ENCODE peak calls at places on chromosomes 16 and 17, in nine cellular contexts. E is right lobe of liver, D is pancreas, S is AG09309, A is endothelial cell, B is cardiac fibroblast, N is lower lobe of right lung, C is Peyer's patch, U is transverse colon. L is an unnamed sample.

GRCh38 chr17:9259419-9259818 is 238.1 kb downstream of the NTN1 start:
- DNase-seq in A (no peak), E (peak; percentile 61), B (no peak), C (no peak), U (no peak), S (no peak), N (no peak), D (no peak), L (no peak)

GRCh38 chr16:86490859-86491642 is 19.3 kb upstream of the FOXF1 start:
- DNase-seq in C (no peak), A (no peak), E (no peak), S (no peak), U (no peak), B (no peak), D (no peak), N (no peak), L (no peak)

GRCh38 chr17:49670641-49671040 is 7.3 kb downstream of the SPOP start:
- DNase-seq in E (no peak), U (no peak), C (no peak), N (no peak), B (no peak), D (no peak), S (no peak), A (no peak), L (no peak)

GRCh38 chr17:7323731-7324437 is 5.3 kb downstream of the NEURL4 start:
- DNase-seq in S (no peak), B (peak; percentile 48), C (peak; percentile 76), A (peak; percentile 82), E (no peak), U (peak; percentile 65), D (peak; percentile 86), N (peak; percentile 75), L (peak; percentile 77)

GRCh38 chr17:72110953-72111339 is 9.9 kb upstream of the SOX9 start:
- DNase-seq in U (peak; percentile 35), D (no peak), B (no peak), E (no peak), S (no peak), C (no peak), A (no peak), N (no peak), L (no peak)

GRCh38 chr17:27346228-27346899 is 52.5 kb downstream of the WSB1 start:
- DNase-seq in E (no peak), S (no peak), B (no peak), N (no peak), A (no peak), C (no peak), U (no peak), D (no peak), L (no peak)

GRCh38 chr17:62902573-62903229 is 63.3 kb upstream of the TANC2 start:
- DNase-seq in A (no peak), C (no peak), E (no peak), N (no peak), D (no peak), U (no peak), S (no peak), B (no peak), L (no peak)

GRCh38 chr17:46976626-46977270 is 2.3 kb downstream of the RPRML start:
- DNase-seq in A (no peak), U (no peak), E (no peak), N (no peak), C (no peak), D (no peak), B (no peak), S (no peak), L (no peak)

GRCh38 chr17:82120148-82120547 is 22.1 kb upstream of the FASN start:
- DNase-seq in S (peak; percentile 24), C (no peak), B (peak; percentile 32), E (no peak), D (no peak), U (no peak), A (no peak), N (no peak), L (no peak)

GRCh38 chr16:2035431-2036199 is 8.9 kb downstream of the NHERF2 start:
- DNase-seq in E (peak; percentile 85), D (no peak), N (peak; percentile 89), C (no peak), U (peak; percentile 43), S (peak; percentile 57), A (no peak), B (peak; percentile 88), L (no peak)

GRCh38 chr17:44522883-44523671 is 19.9 kb upstream of the GPATCH8 start:
- DNase-seq in D (peak; percentile 84), C (peak; percentile 72), U (peak; percentile 77), A (peak; percentile 77), E (peak; percentile 72), B (peak; percentile 83), S (no peak), N (peak; percentile 81), L (peak; percentile 34)

GRCh38 chr16:1762196-1762878 is 9.0 kb downstream of the NME3 start:
- DNase-seq in S (no peak), B (no peak), D (peak; percentile 53), A (no peak), E (no peak), N (no peak), C (no peak), U (no peak), L (no peak)

GRCh38 chr17:19265755-19266154 is 28.6 kb downstream of the EPN2 start:
- DNase-seq in S (no peak), E (no peak), C (no peak), A (no peak), N (no peak), U (no peak), B (no peak), D (no peak), L (no peak)

GRCh38 chr16:53576228-53576627 is 73.2 kb upstream of the AKTIP start:
- DNase-seq in S (no peak), N (no peak), B (no peak), A (no peak), D (no peak), U (no peak), E (no peak), C (no peak), L (no peak)

GRCh38 chr16:74226361-74226979 is 70.1 kb upstream of the PSMD7 start:
- DNase-seq in U (no peak), D (no peak), N (no peak), E (no peak), C (no peak), A (no peak), B (peak; percentile 36), S (no peak), L (no peak)

GRCh38 chr16:807345-808251 is 7.1 kb upstream of the GNG13 start:
- DNase-seq in C (peak; percentile 94), S (peak; percentile 50), U (peak; percentile 96), N (peak; percentile 96), A (peak; percentile 94), B (peak; percentile 92), E (peak; percentile 95), D (peak; percentile 96), L (peak; percentile 72)

GRCh38 chr16:89365044-89365467 is 125.3 kb downstream of the ANKRD11 start:
- DNase-seq in D (peak; percentile 39), C (no peak), N (no peak), B (peak; percentile 91), S (peak; percentile 28), E (no peak), U (no peak), A (no peak), L (no peak)

GRCh38 chr17:73600103-73600871 is 44.0 kb downstream of the SDK2 start:
- DNase-seq in N (no peak), A (no peak), E (no peak), D (no peak), U (no peak), S (no peak), C (no peak), B (no peak), L (no peak)

GRCh38 chr16:728890-729744 is 2.2 kb downstream of the HAGHL start:
- DNase-seq in D (peak; percentile 58), B (no peak), S (no peak), C (no peak), U (no peak), N (no peak), A (no peak), E (no peak), L (no peak)

GRCh38 chr17:75238684-75239191 is 22.7 kb downstream of the GGA3 start:
- DNase-seq in S (no peak), C (peak; percentile 68), E (peak; percentile 54), A (peak; percentile 70), N (no peak), U (peak; percentile 61), B (peak; percentile 73), D (peak; percentile 74), L (peak; percentile 50)

GRCh38 chr16:88069397-88070168 is 118.3 kb downstream of the BANP start:
- DNase-seq in U (peak; percentile 83), B (no peak), C (peak; percentile 39), E (no peak), N (peak; percentile 30), D (no peak), S (no peak), A (no peak), L (no peak)

DNA sequence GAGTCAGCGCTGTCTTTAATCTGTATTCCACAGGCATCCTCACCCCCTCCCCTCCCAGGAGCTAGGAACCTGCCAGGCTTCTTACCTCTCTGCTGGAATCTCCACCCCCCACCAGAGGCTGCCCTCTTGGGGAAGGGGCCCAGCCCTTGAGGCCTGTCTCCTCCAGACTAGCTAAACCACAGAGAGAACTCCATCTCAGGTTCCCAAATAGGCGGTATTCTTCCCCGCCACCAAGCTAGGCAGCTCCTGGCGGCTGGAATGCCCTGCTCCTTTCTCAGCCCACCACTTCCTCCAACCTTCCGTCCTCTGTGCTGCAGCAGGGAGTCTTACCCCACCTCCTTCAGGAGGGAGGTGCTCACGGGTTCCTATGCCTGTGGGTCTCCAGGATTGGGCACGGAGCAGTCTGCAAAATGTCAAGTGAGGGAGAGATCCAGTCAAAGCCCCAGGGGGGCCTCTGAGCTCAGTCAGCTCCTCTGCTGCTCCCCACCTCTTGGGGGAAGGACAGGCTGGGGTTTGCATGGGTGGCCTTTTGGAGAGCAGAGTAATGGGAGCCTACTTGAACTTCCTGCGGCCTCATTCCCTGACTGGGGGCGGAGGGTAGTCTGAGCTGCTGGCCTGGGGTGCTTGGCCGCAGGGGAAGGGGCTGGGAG is 55.7 kb downstream of the SREBF1 start:
- DNase-seq in U (peak; percentile 16), B (no peak), C (no peak), A (peak; percentile 60), N (no peak), E (no peak), D (no peak), S (no peak), L (peak; percentile 22)
- TF ChIP-seq CTCF in U (no peak), B (no peak), C (no peak), A (no peak), N (no peak), E (no peak), D (no peak), S (peak; percentile 32), L (peak; percentile 50)

GRCh38 chr16:57999971-58000705 is at the start of gene ZNF319:
- DNase-seq in E (peak; percentile 33), N (peak; percentile 52), U (no peak), C (no peak), B (no peak), D (peak; percentile 66), A (no peak), S (no peak), L (no peak)
- TF ChIP-seq CTCF in E (no peak), N (no peak), U (no peak), C (no peak), B (no peak), D (no peak), A (no peak), S (no peak), L (no peak)

GRCh38 chr17:57662644-57663308 is 82.3 kb downstream of the CCDC182 start:
- DNase-seq in A (peak; percentile 94), N (peak; percentile 93), D (peak; percentile 92), B (peak; percentile 99), C (peak; percentile 87), S (peak; percentile 86), U (peak; percentile 87), E (peak; percentile 74), L (peak; percentile 90)
- TF ChIP-seq CTCF in A (no peak), N (no peak), D (no peak), B (no peak), C (no peak), S (no peak), U (no peak), E (no peak), L (no peak)

GRCh38 chr17:2094891-2095535 is 40.1 kb downstream of the HIC1 start:
- DNase-seq in S (no peak), N (peak; percentile 81), U (peak; percentile 33), B (peak; percentile 78), D (peak; percentile 79), A (no peak), E (peak; percentile 84), C (no peak), L (no peak)
- TF ChIP-seq CTCF in S (peak; percentile 72), N (peak; percentile 58), U (peak; percentile 32), B (peak; percentile 81), D (peak; percentile 11), A (no peak), E (peak; percentile 92), C (peak; percentile 51), L (no peak)

L was measured in neural crest cell.